ENCODE peak calls at places on chromosomes 12 and 14, in seven cellular contexts. One of them, this sample, is unnamed.

GRCh38 chr12:95582230-95583058 is 31.2 kb upstream of the USP44 start:
- DNase-seq in ovary: no peak
- DNase-seq in CD4-positive, CD25-positive, alpha-beta regulatory T cell: no peak
- DNase-seq in body of pancreas: no peak
- DNase-seq in transverse colon: no peak
- DNase-seq in heart right ventricle: no peak
- DNase-seq in Karpas-422: peak; percentile 48
- DNase-seq in this sample: no peak

GRCh38 chr12:19507823-19508222 is 68.5 kb downstream of the AEBP2 start:
- DNase-seq in ovary: no peak
- DNase-seq in CD4-positive, CD25-positive, alpha-beta regulatory T cell: no peak
- DNase-seq in body of pancreas: no peak
- DNase-seq in transverse colon: no peak
- DNase-seq in heart right ventricle: no peak
- DNase-seq in Karpas-422: no peak
- DNase-seq in this sample: no peak

GRCh38 chr12:131085816-131086591 is 132.3 kb downstream of the ADGRD1 start:
- DNase-seq in ovary: peak; percentile 11
- DNase-seq in CD4-positive, CD25-positive, alpha-beta regulatory T cell: no peak
- DNase-seq in body of pancreas: no peak
- DNase-seq in transverse colon: no peak
- DNase-seq in heart right ventricle: no peak
- DNase-seq in Karpas-422: no peak
- DNase-seq in this sample: no peak

GRCh38 chr12:5739862-5740370 is 205.1 kb downstream of the ANO2 start:
- DNase-seq in ovary: no peak
- DNase-seq in CD4-positive, CD25-positive, alpha-beta regulatory T cell: no peak
- DNase-seq in body of pancreas: no peak
- DNase-seq in transverse colon: no peak
- DNase-seq in heart right ventricle: no peak
- DNase-seq in Karpas-422: no peak
- DNase-seq in this sample: no peak

GRCh38 chr14:69118313-69118712 is 34.6 kb downstream of the DCAF5 start:
- DNase-seq in ovary: no peak
- DNase-seq in CD4-positive, CD25-positive, alpha-beta regulatory T cell: no peak
- DNase-seq in body of pancreas: no peak
- DNase-seq in transverse colon: no peak
- DNase-seq in heart right ventricle: no peak
- DNase-seq in Karpas-422: no peak
- DNase-seq in this sample: no peak

GRCh38 chr12:62767946-62768345 is 167.0 kb downstream of the PPM1H start:
- DNase-seq in ovary: no peak
- DNase-seq in CD4-positive, CD25-positive, alpha-beta regulatory T cell: no peak
- DNase-seq in body of pancreas: no peak
- DNase-seq in transverse colon: no peak
- DNase-seq in heart right ventricle: no peak
- DNase-seq in Karpas-422: no peak
- DNase-seq in this sample: no peak

GRCh38 chr12:54393350-54393655 is 8.8 kb upstream of the ZNF385A start:
- DNase-seq in ovary: no peak
- DNase-seq in CD4-positive, CD25-positive, alpha-beta regulatory T cell: no peak
- DNase-seq in body of pancreas: no peak
- DNase-seq in transverse colon: no peak
- DNase-seq in heart right ventricle: no peak
- DNase-seq in Karpas-422: no peak
- DNase-seq in this sample: no peak

GRCh38 chr12:47785887-47786661 is 13.0 kb downstream of the SLC48A1 start:
- DNase-seq in ovary: no peak
- DNase-seq in CD4-positive, CD25-positive, alpha-beta regulatory T cell: no peak
- DNase-seq in body of pancreas: no peak
- DNase-seq in transverse colon: no peak
- DNase-seq in heart right ventricle: no peak
- DNase-seq in Karpas-422: no peak
- DNase-seq in this sample: no peak

GRCh38 chr14:32513571-32514009 is 184.5 kb downstream of the AKAP6 start:
- DNase-seq in ovary: no peak
- DNase-seq in CD4-positive, CD25-positive, alpha-beta regulatory T cell: no peak
- DNase-seq in body of pancreas: no peak
- DNase-seq in transverse colon: no peak
- DNase-seq in heart right ventricle: no peak
- DNase-seq in Karpas-422: no peak
- DNase-seq in this sample: no peak

GRCh38 chr12:113220593-113221180 is 577 bp upstream of the TPCN1 start:
- DNase-seq in ovary: no peak
- DNase-seq in CD4-positive, CD25-positive, alpha-beta regulatory T cell: no peak
- DNase-seq in body of pancreas: no peak
- DNase-seq in transverse colon: no peak
- DNase-seq in heart right ventricle: no peak
- DNase-seq in Karpas-422: peak; percentile 54
- DNase-seq in this sample: no peak

GRCh38 chr12:131896080-131896810 is 1.8 kb downstream of the ULK1 start:
- DNase-seq in ovary: peak; percentile 94
- DNase-seq in CD4-positive, CD25-positive, alpha-beta regulatory T cell: peak; percentile 57
- DNase-seq in body of pancreas: peak; percentile 99
- DNase-seq in transverse colon: peak; percentile 93
- DNase-seq in heart right ventricle: peak; percentile 91
- DNase-seq in Karpas-422: peak; percentile 67
- DNase-seq in this sample: peak; percentile 59

GRCh38 chr12:63967358-63967757 is 122.9 kb downstream of the SRGAP1 start:
- DNase-seq in ovary: no peak
- DNase-seq in CD4-positive, CD25-positive, alpha-beta regulatory T cell: no peak
- DNase-seq in body of pancreas: no peak
- DNase-seq in transverse colon: no peak
- DNase-seq in heart right ventricle: no peak
- DNase-seq in Karpas-422: no peak
- DNase-seq in this sample: no peak

GRCh38 chr14:101475468-101476257 is 85.6 kb upstream of the DIO3 start:
- DNase-seq in ovary: peak; percentile 72
- DNase-seq in CD4-positive, CD25-positive, alpha-beta regulatory T cell: no peak
- DNase-seq in body of pancreas: peak; percentile 60
- DNase-seq in transverse colon: no peak
- DNase-seq in heart right ventricle: no peak
- DNase-seq in Karpas-422: no peak
- DNase-seq in this sample: peak; percentile 35

DNA sequence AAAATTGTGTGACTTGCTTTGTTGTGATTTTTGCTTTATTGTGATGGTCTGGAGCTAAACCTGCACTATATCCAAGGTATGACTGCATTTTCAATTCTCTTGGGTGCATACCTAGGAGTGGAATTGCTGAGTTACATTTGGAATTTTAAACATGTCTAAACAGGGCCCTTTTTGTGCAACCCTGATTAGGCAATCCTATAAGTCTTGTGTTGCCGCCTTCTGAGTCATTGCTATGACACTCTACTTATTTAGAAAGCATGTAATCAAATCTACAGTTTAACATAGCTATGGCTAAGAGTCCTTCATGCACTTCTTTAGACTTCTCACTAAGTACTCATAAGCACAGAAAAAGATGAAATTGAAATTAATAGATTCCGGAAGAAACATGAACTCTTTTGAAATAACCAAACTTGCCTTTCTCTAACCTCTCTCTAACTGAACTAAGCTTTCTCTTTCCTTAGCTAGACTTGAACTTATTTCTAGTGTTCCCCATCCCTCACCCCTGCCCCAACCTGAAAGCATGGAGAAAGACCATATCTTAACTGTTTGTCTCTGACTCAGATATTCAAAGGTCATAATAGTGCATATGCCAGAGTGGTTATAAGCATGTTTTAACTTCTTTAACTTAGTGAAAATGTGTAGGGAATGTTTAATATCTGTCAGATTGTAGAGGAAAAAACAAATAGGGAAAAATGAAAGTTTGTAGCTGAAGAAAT is 203.0 kb downstream of the SNAPC1 start:
- DNase-seq in ovary: no peak
- DNase-seq in CD4-positive, CD25-positive, alpha-beta regulatory T cell: no peak
- DNase-seq in body of pancreas: no peak
- DNase-seq in transverse colon: no peak
- DNase-seq in heart right ventricle: no peak
- DNase-seq in Karpas-422: no peak
- DNase-seq in this sample: no peak
- H3K27ac ChIP-seq in ovary: no peak overlapping the region
- H3K27ac ChIP-seq in CD4-positive, CD25-positive, alpha-beta regulatory T cell: no peak overlapping the region
- H3K27ac ChIP-seq in body of pancreas: no peak overlapping the region
- H3K27ac ChIP-seq in transverse colon: no peak overlapping the region
- H3K27ac ChIP-seq in heart right ventricle: no peak overlapping the region
- H3K27ac ChIP-seq in Karpas-422: no peak overlapping the region
- H3K27ac ChIP-seq in this sample: no peak overlapping the region

DNA sequence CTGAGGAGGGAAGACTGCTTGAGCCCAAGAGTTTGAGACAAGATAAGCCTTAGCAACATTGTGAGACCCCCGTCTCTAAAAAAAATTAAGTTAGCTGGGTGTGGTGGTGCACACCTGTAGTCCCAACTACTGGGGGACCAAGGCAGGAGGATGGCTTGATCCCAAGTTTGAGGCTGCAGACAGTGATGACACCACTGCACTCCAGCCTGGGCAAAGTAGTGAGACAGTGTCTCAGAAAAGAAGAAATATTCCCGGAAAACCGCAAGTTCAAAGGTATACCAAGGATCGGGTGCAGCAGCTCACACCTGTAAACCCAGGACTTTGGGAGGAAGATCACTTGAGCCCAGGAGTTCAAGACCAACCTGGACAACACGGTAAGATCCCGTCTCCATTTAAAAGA is 5.8 kb downstream of the PTGES3 start:
- DNase-seq in ovary: no peak
- DNase-seq in CD4-positive, CD25-positive, alpha-beta regulatory T cell: no peak
- DNase-seq in body of pancreas: no peak
- DNase-seq in transverse colon: no peak
- DNase-seq in heart right ventricle: no peak
- DNase-seq in Karpas-422: no peak
- DNase-seq in this sample: no peak
- H3K4me1 ChIP-seq in ovary: peaks cover 18% of the 10 kb centered on the region
- H3K4me1 ChIP-seq in CD4-positive, CD25-positive, alpha-beta regulatory T cell: peaks cover 76% of the 10 kb centered on the region
- H3K4me1 ChIP-seq in body of pancreas: peaks cover 62% of the 10 kb centered on the region
- H3K4me1 ChIP-seq in transverse colon: peaks cover 18% of the 10 kb centered on the region
- H3K4me1 ChIP-seq in heart right ventricle: peaks cover 53% of the 10 kb centered on the region
- H3K4me1 ChIP-seq in Karpas-422: peaks cover 24% of the 10 kb centered on the region
- H3K4me1 ChIP-seq in this sample: peaks cover 70% of the 10 kb centered on the region

GRCh38 chr12:32379667-32380066 is 19.7 kb upstream of the FGD4 start:
- DNase-seq in ovary: no peak
- DNase-seq in CD4-positive, CD25-positive, alpha-beta regulatory T cell: no peak
- DNase-seq in body of pancreas: no peak
- DNase-seq in transverse colon: no peak
- DNase-seq in heart right ventricle: no peak
- DNase-seq in Karpas-422: no peak
- DNase-seq in this sample: no peak
- H3K4me3 ChIP-seq in ovary: no peak overlapping the region
- H3K4me3 ChIP-seq in CD4-positive, CD25-positive, alpha-beta regulatory T cell: no peak overlapping the region
- H3K4me3 ChIP-seq in body of pancreas: no peak overlapping the region
- H3K4me3 ChIP-seq in transverse colon: no peak overlapping the region
- H3K4me3 ChIP-seq in heart right ventricle: no peak overlapping the region
- H3K4me3 ChIP-seq in Karpas-422: no peak overlapping the region
- H3K4me3 ChIP-seq in this sample: no peak overlapping the region

DNA sequence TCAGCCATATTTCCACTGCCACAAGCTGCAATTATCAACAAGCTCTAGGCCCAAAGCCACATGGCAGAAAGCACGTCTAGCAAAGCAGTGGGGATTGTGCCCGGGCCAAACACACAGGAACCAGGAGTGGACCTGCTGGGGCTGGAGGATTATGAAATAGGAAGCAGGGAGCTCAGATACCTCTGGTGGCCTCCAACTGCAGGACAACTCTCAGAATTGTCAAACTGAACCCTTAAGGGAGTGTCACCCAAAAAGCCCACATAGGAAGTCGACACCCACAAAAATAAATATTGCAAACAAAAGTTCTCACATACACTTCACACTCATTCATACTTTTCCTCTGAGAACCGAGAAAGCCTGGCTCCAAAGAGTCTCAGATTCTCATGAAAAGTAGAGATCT is 26.1 kb downstream of the KCTD10 start:
- DNase-seq in ovary: no peak
- DNase-seq in CD4-positive, CD25-positive, alpha-beta regulatory T cell: no peak
- DNase-seq in body of pancreas: no peak
- DNase-seq in transverse colon: no peak
- DNase-seq in heart right ventricle: no peak
- DNase-seq in Karpas-422: no peak
- DNase-seq in this sample: no peak
- H3K27ac ChIP-seq in ovary: no peak overlapping the region
- H3K27ac ChIP-seq in CD4-positive, CD25-positive, alpha-beta regulatory T cell: no peak overlapping the region
- H3K27ac ChIP-seq in body of pancreas: no peak overlapping the region
- H3K27ac ChIP-seq in transverse colon: peak overlapping the region; percentile 72
- H3K27ac ChIP-seq in heart right ventricle: no peak overlapping the region
- H3K27ac ChIP-seq in Karpas-422: no peak overlapping the region
- H3K27ac ChIP-seq in this sample: no peak overlapping the region

GRCh38 chr12:26121841-26122680 is 2.8 kb downstream of the BHLHE41 start:
- DNase-seq in ovary: peak; percentile 46
- DNase-seq in CD4-positive, CD25-positive, alpha-beta regulatory T cell: no peak
- DNase-seq in body of pancreas: peak; percentile 54
- DNase-seq in transverse colon: no peak
- DNase-seq in heart right ventricle: no peak
- DNase-seq in Karpas-422: no peak
- DNase-seq in this sample: peak; percentile 21
- H3K4me1 ChIP-seq in ovary: peaks cover 5% of the 10 kb centered on the region
- H3K4me1 ChIP-seq in CD4-positive, CD25-positive, alpha-beta regulatory T cell: peaks cover 47% of the 10 kb centered on the region
- H3K4me1 ChIP-seq in body of pancreas: peaks cover 32% of the 10 kb centered on the region
- H3K4me1 ChIP-seq in transverse colon: peaks cover 9% of the 10 kb centered on the region
- H3K4me1 ChIP-seq in heart right ventricle: peaks cover 21% of the 10 kb centered on the region
- H3K4me1 ChIP-seq in Karpas-422: peaks cover 56% of the 10 kb centered on the region
- H3K4me1 ChIP-seq in this sample: peaks cover 27% of the 10 kb centered on the region

DNA sequence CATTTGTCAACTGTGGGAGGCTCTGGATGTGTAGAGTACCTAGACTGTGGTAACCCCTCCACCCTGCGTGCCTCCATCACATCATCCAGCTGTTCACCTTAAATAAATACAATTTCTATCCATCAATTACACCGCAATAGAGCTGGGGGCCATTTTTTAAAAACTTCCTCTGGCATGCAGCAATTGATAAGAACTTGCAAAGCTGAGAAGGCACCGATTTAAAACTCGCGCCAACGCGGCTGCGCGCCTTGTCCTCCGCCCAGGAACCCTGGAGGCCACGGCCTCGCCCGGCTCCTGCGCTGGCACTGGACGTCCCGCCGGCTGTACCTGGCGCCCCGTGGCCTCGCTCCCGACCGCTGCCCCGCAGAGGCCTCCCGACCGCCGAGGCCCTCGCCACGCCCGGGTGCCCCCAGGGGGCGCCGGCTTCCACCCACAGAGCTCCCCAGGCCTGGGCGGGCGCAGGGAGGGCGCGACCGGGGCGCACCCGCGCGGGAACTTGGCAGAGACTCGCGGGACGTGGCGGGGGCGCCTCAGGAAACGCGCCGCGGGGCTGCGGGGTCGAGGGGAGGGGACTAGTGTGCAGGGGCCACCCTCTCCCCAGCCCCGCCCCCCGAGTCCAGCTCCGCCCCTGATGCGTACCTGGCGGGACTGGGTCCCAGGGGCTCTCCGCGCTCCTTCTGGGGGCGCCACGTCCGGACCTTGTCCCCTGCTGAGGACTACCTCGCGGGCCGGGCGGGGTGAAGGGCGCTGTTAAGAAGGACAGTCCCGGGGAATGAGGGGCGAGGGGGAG is 65.6 kb downstream of the TNFAIP2 start:
- DNase-seq in ovary: peak; percentile 55
- DNase-seq in CD4-positive, CD25-positive, alpha-beta regulatory T cell: no peak
- DNase-seq in body of pancreas: peak; percentile 49
- DNase-seq in transverse colon: peak; percentile 37
- DNase-seq in heart right ventricle: peak; percentile 31
- DNase-seq in Karpas-422: no peak
- DNase-seq in this sample: peak; percentile 2
- H3K4me3 ChIP-seq in ovary: peak overlapping the region; percentile 30
- H3K4me3 ChIP-seq in CD4-positive, CD25-positive, alpha-beta regulatory T cell: no peak overlapping the region
- H3K4me3 ChIP-seq in body of pancreas: no peak overlapping the region
- H3K4me3 ChIP-seq in transverse colon: peak overlapping the region; percentile 43
- H3K4me3 ChIP-seq in heart right ventricle: peak overlapping the region; percentile 48
- H3K4me3 ChIP-seq in Karpas-422: no peak overlapping the region
- H3K4me3 ChIP-seq in this sample: no peak overlapping the region

This sample was measured in CD8-positive, alpha-beta memory T cell.